ENCODE peak calls at places on chromosomes 3 and 15, in seven cellular contexts. O is HCT116, S is HepG2, D is H1, I is K562, B is GM12878, W is SK-N-SH. U is an unnamed sample.

GRCh38 chr15:40087991-40088928 is 20.4 kb downstream of the BMF start:
- DNase-seq in W (peak), D (no peak), S (peak), B (no peak), O (no peak), I (no peak), U (no peak)

GRCh38 chr3:153399636-153400035 is 237.6 kb downstream of the RAP2B start:
- DNase-seq in O (no peak), I (no peak), W (no peak), D (no peak), S (no peak), B (no peak), U (no peak)

GRCh38 chr3:150783334-150783733 is 20.4 kb upstream of the SIAH2 start:
- DNase-seq in D (no peak), O (no peak), S (no peak), W (no peak), I (no peak), B (no peak), U (no peak)

GRCh38 chr15:41828747-41829270 is 917 bp downstream of the JMJD7 start:
- DNase-seq in W (no peak), O (no peak), S (no peak), I (no peak), D (no peak), B (no peak), U (no peak)

GRCh38 chr3:195794708-195795107 is 17.0 kb downstream of the MUC4 start:
- DNase-seq in B (no peak), W (no peak), D (no peak), O (no peak), I (peak), S (no peak), U (no peak)

GRCh38 chr15:79035111-79035601 is 55.4 kb downstream of the RASGRF1 start:
- DNase-seq in D (no peak), W (peak), O (no peak), I (no peak), S (no peak), B (peak), U (no peak)

GRCh38 chr3:71370467-71370866 is 213.1 kb downstream of the FOXP1 start:
- DNase-seq in D (no peak), I (peak), O (no peak), B (no peak), W (no peak), S (no peak), U (no peak)

GRCh38 chr3:114608293-114608692 is 314.5 kb downstream of the TIGIT start:
- DNase-seq in I (no peak), W (no peak), O (no peak), B (no peak), S (no peak), D (no peak), U (no peak)

GRCh38 chr3:84825817-84826216 is 133.0 kb upstream of the CADM2 start:
- DNase-seq in W (no peak), I (no peak), B (no peak), D (no peak), S (no peak), O (no peak), U (peak)

GRCh38 chr3:107063351-107063750 is 313.9 kb upstream of the CCDC54 start:
- DNase-seq in I (no peak), O (no peak), W (no peak), B (no peak), S (no peak), D (no peak), U (no peak)

GRCh38 chr3:107067421-107067820 is 309.8 kb upstream of the CCDC54 start:
- DNase-seq in I (no peak), S (no peak), D (no peak), W (no peak), O (no peak), B (no peak), U (no peak)

GRCh38 chr3:107064445-107065060 is 312.7 kb upstream of the CCDC54 start:
- DNase-seq in O (peak), B (peak), D (peak), S (peak), W (peak), I (peak), U (peak)

GRCh38 chr3:107062787-107063186 is 314.5 kb upstream of the CCDC54 start:
- DNase-seq in D (no peak), O (no peak), I (no peak), S (no peak), B (no peak), W (no peak), U (no peak)

GRCh38 chr3:107065094-107065861 is 312.0 kb upstream of the CCDC54 start:
- DNase-seq in O (no peak), B (no peak), S (no peak), D (no peak), I (no peak), W (peak), U (no peak)
- TF ChIP-seq JUND in O (no peak), B (no peak), S (no peak), D (no peak), I (no peak), W (no peak), U (no peak)

DNA sequence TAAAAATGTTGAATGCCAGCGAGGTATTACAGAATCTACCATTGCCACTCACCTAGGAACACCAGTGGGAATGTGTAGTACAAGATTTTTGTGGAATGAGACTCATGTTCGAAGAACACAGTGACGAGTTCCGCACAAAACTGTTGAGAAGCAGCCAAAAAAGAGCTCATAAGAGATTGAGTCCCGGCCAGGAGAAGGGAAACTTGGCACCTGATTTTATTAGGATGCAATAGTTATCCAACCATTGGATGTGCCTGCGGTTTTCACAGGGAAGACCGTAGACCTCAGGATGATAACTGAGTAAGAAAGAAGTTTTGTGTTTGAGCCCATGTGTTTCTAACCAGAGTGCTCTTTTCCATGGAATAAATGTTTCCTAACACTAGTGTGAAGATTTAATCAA is 88.9 kb downstream of the PTPRG start:
- DNase-seq in O (no peak), B (no peak), W (no peak), D (no peak), S (no peak), I (no peak), U (no peak)
- TF ChIP-seq JUND in O (no peak), B (no peak), W (no peak), D (no peak), S (no peak), I (no peak), U (no peak)

DNA sequence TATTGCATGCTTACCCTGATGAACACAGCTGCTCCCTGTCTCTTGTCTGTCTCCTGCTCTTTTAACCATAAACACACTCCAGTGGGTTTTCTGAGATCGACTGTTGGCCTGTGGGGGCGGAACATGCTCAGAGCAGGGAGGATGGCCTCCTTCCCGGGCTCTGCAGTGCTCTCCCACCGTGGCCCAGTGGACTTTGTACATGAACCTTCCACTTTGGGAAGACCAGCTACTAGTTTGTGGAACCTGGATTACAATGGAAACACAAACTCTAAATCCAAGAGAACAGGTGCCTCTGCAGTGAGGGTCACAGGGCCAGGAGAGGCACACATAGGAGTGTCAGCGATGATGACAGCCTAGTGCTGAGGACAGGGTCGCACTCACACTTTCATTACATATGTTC is 56.5 kb downstream of the KLF13 start:
- DNase-seq in B (no peak), O (no peak), I (no peak), S (peak), D (no peak), W (no peak), U (no peak)
- TF ChIP-seq JUND in B (no peak), O (no peak), I (no peak), S (no peak), D (no peak), W (no peak), U (no peak)

GRCh38 chr15:70831094-70831911 is 22.7 kb downstream of the LARP6 start:
- DNase-seq in W (no peak), B (no peak), D (no peak), I (no peak), O (no peak), S (no peak), U (no peak)
- TF ChIP-seq JUND in W (no peak), B (no peak), D (no peak), I (no peak), O (no peak), S (no peak), U (no peak)